ENCODE peak calls at places on chromosome 12, in nine cellular contexts. S is endothelial cell, C is foreskin fibroblast, A is RWPE1, D is A549, V is body of pancreas, T is thyroid gland, K is cardiac muscle cell, R is IMR-90. U is an unnamed sample.
A peak's percentile ranks its signal among the peaks of the same experiment; 100 is the strongest.

GRCh38 chr12:29241821-29242591 is 92.9 kb downstream of the FAR2 start:
- DNase-seq in S (no peak), C (peak; percentile 88), A (peak; percentile 50), D (no peak), V (no peak), T (no peak), K (peak; percentile 87), R (peak; percentile 80), U (peak; percentile 23)

GRCh38 chr12:54074308-54074707 is 20.7 kb downstream of the HOXC4 start:
- DNase-seq in S (no peak), C (no peak), A (no peak), D (no peak), V (no peak), T (no peak), K (no peak), R (no peak), U (no peak)

GRCh38 chr12:131862600-131862993 is 31.8 kb upstream of the ULK1 start:
- DNase-seq in S (no peak), C (no peak), A (no peak), D (no peak), V (no peak), T (no peak), K (no peak), R (no peak), U (no peak)

GRCh38 chr12:95881331-95881955 is 22.7 kb downstream of the SNRPF start:
- DNase-seq in S (no peak), C (peak; percentile 32), A (no peak), D (no peak), V (no peak), T (no peak), K (peak; percentile 25), R (peak; percentile 67), U (no peak)

GRCh38 chr12:126784328-126784921 is 1482.5 kb upstream of the TMEM132C start:
- DNase-seq in S (no peak), C (no peak), A (peak; percentile 3), D (peak; percentile 8), V (peak; percentile 77), T (peak; percentile 15), K (no peak), R (no peak), U (no peak)

GRCh38 chr12:50059440-50060119 is 2.2 kb downstream of the ASIC1 start:
- DNase-seq in S (no peak), C (no peak), A (no peak), D (no peak), V (no peak), T (no peak), K (no peak), R (peak; percentile 39), U (no peak)

GRCh38 chr12:53046655-53047220 is 3.1 kb upstream of the TNS2 start:
- DNase-seq in S (peak; percentile 60), C (peak; percentile 85), A (peak; percentile 66), D (peak; percentile 81), V (peak; percentile 89), T (peak; percentile 90), K (peak; percentile 95), R (peak; percentile 86), U (no peak)

GRCh38 chr12:49026678-49027480 is 8.3 kb upstream of the PRKAG1 start:
- DNase-seq in S (no peak), C (no peak), A (no peak), D (no peak), V (no peak), T (no peak), K (no peak), R (no peak), U (peak; percentile 21)

GRCh38 chr12:754238-754816 is 1.9 kb downstream of the WNK1 start:
- DNase-seq in S (no peak), C (no peak), A (no peak), D (no peak), V (peak; percentile 52), T (no peak), K (peak; percentile 17), R (no peak), U (no peak)

GRCh38 chr12:25889185-25889584 is 69.3 kb upstream of the RASSF8 start:
- DNase-seq in S (no peak), C (no peak), A (no peak), D (no peak), V (no peak), T (no peak), K (no peak), R (no peak), U (no peak)

GRCh38 chr12:127284021-127284420 is 982.9 kb upstream of the TMEM132C start:
- DNase-seq in S (no peak), C (peak; percentile 91), A (no peak), D (no peak), V (peak; percentile 9), T (no peak), K (peak; percentile 6), R (peak; percentile 55), U (no peak)

GRCh38 chr12:26806556-26806955 is 26.4 kb downstream of the ITPR2 start:
- DNase-seq in S (no peak), C (no peak), A (no peak), D (no peak), V (no peak), T (no peak), K (no peak), R (no peak), U (no peak)

GRCh38 chr12:120856980-120857379 is 47.2 kb downstream of the SPPL3 start:
- DNase-seq in S (no peak), C (no peak), A (no peak), D (no peak), V (no peak), T (no peak), K (no peak), R (no peak), U (no peak)
- TF ChIP-seq CTCF in S (no peak), C (peak; percentile 42), A (no peak), D (peak; percentile 25), V (peak; percentile 15), T (no peak), K (peak; percentile 43), R (peak; percentile 41), U (peak; percentile 46)

DNA sequence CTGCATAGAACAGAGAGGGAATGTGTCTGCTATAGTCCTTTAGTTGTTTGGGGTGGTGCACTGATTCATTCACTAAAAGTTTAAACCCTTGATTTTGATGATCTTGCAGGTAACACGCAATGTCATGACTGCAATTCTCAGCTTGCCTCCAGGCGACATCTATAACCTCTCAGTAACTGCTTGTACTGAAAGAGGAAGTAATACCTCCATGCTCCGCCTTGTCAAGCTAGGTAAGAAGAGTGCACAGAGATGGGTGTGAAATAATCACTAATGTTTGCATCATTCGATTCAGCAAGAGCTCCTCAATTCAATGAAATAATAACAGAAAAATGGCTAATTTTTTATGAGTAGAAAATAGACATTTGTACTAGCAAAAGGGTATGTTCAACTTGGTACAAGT is 203.7 kb downstream of the PTPRO start:
- DNase-seq in S (no peak), C (no peak), A (no peak), D (no peak), V (no peak), T (no peak), K (no peak), R (no peak), U (peak; percentile 47)
- TF ChIP-seq CTCF in S (no peak), C (no peak), A (no peak), D (no peak), V (no peak), T (no peak), K (no peak), R (no peak), U (no peak)

DNA sequence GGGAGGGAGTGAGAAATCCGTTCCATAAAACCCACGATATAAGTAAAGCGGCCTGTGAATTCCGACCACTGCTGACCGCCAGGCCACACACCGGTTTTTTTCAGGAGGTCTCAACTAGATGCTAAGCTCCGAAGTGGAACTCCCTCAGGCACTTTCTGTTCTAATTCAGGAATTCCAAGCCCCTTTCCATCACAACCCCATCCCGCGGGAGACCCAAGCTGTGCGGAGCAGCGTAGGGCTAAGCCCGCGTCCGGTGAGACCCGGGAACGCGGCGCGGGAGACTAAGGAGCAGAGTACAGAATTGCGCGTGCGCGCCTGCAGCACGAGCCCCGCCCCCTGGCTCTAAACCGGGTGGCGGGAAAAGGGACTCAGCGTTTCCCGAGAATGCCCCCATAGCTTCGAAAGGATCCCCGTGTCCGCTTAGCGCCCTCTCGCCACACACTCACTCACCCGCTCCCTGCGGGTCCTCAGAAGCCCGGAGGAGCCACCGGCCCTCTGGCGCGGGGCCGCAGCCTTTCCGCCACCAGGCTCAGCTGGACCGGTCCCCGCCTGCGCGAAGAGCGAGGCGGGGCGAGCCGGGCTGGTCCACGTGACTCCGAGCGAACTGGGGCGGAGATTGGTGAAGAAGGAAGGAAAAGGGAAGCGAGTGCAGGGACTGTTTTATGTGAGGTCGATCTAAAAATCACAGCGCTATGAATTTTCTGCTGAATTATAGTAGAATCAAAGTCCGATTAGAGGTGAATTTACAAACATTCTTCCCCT is at the start of gene TIMELESS:
- DNase-seq in S (peak; percentile 83), C (peak; percentile 85), A (peak; percentile 98), D (peak; percentile 99), V (peak; percentile 90), T (peak; percentile 89), K (peak; percentile 91), R (peak; percentile 81), U (peak; percentile 96)
- TF ChIP-seq CTCF in S (no peak), C (no peak), A (no peak), D (no peak), V (no peak), T (no peak), K (peak; percentile 3), R (no peak), U (no peak)

GRCh38 chr12:57272337-57273151 is 21.6 kb upstream of the STAC3 start:
- DNase-seq in S (no peak), C (peak; percentile 23), A (no peak), D (no peak), V (no peak), T (peak; percentile 59), K (peak; percentile 51), R (peak; percentile 45), U (no peak)
- TF ChIP-seq CTCF in S (no peak), C (no peak), A (no peak), D (no peak), V (no peak), T (no peak), K (no peak), R (no peak), U (no peak)

GRCh38 chr12:107126688-107127481 is 33.5 kb upstream of the CRY1 start:
- DNase-seq in S (no peak), C (peak; percentile 16), A (peak; percentile 22), D (no peak), V (no peak), T (no peak), K (peak; percentile 27), R (peak; percentile 24), U (no peak)
- TF ChIP-seq CTCF in S (no peak), C (peak; percentile 41), A (peak; percentile 24), D (peak; percentile 68), V (peak; percentile 6), T (no peak), K (peak; percentile 27), R (peak; percentile 46), U (no peak)

GRCh38 chr12:76072568-76072967 is 11.9 kb downstream of the NAP1L1 start:
- DNase-seq in S (no peak), C (no peak), A (no peak), D (no peak), V (no peak), T (no peak), K (no peak), R (no peak), U (no peak)
- TF ChIP-seq CTCF in S (no peak), C (no peak), A (no peak), D (no peak), V (no peak), T (no peak), K (no peak), R (no peak), U (no peak)